ENCODE peak calls at places on chromosomes 4 and X, in four cellular contexts. P, U, H and M are unnamed samples.
A peak's percentile ranks its signal among the peaks of the same experiment; 100 is the strongest.

GRCh38 chrX:134020910-134021309 is 35.5 kb upstream of the GPC3 start:
- DNase-seq in P (no peak), U (no peak), H (peak; percentile 42), M (no peak)

GRCh38 chr4:127772769-127773671 is 9.1 kb upstream of the HSPA4L start:
- DNase-seq in P (no peak), U (no peak), H (no peak), M (no peak)

GRCh38 chrX:38879631-38880220 is 78.5 kb downstream of the MID1IP1 start:
- DNase-seq in P (peak; percentile 66), U (no peak), H (no peak), M (no peak)

GRCh38 chrX:118795528-118795927 is 28.1 kb upstream of the ZCCHC12 start:
- DNase-seq in P (no peak), U (no peak), H (no peak), M (no peak)

GRCh38 chr4:14399919-14400706 is 602.2 kb upstream of the CPEB2 start:
- DNase-seq in P (peak; percentile 2), U (no peak), H (no peak), M (no peak)

GRCh38 chrX:133660356-133660755 is 245.1 kb upstream of the GPC4 start:
- DNase-seq in P (peak; percentile 87), U (peak; percentile 48), H (no peak), M (no peak)

GRCh38 chrX:53284684-53285447 is 3.5 kb upstream of the IQSEC2 start:
- DNase-seq in P (peak; percentile 73), U (peak; percentile 36), H (peak; percentile 75), M (no peak)

GRCh38 chr4:109574931-109575804 is 15.1 kb downstream of the MCUB start:
- DNase-seq in P (no peak), U (no peak), H (no peak), M (no peak)

GRCh38 chrX:136206916-136207315 is 44.3 kb downstream of the MAP7D3 start:
- DNase-seq in P (no peak), U (no peak), H (no peak), M (no peak)

GRCh38 chr4:20809796-20810195 is 109.5 kb downstream of the PACRGL start:
- DNase-seq in P (peak; percentile 85), U (no peak), H (no peak), M (no peak)

GRCh38 chrX:144566592-144566991 is 680.7 kb upstream of the SPANXN1 start:
- DNase-seq in P (no peak), U (no peak), H (no peak), M (no peak)

GRCh38 chrX:95762716-95763115 is 921.9 kb upstream of the DIAPH2 start:
- DNase-seq in P (peak; percentile 1), U (no peak), H (peak; percentile 63), M (no peak)

GRCh38 chr4:40846556-40846955 is 96.8 kb downstream of the NSUN7 start:
- DNase-seq in P (no peak), U (no peak), H (no peak), M (no peak)

GRCh38 chrX:23854945-23855344 is 52.8 kb downstream of the APOO start:
- DNase-seq in P (no peak), U (no peak), H (no peak), M (no peak)

DNA sequence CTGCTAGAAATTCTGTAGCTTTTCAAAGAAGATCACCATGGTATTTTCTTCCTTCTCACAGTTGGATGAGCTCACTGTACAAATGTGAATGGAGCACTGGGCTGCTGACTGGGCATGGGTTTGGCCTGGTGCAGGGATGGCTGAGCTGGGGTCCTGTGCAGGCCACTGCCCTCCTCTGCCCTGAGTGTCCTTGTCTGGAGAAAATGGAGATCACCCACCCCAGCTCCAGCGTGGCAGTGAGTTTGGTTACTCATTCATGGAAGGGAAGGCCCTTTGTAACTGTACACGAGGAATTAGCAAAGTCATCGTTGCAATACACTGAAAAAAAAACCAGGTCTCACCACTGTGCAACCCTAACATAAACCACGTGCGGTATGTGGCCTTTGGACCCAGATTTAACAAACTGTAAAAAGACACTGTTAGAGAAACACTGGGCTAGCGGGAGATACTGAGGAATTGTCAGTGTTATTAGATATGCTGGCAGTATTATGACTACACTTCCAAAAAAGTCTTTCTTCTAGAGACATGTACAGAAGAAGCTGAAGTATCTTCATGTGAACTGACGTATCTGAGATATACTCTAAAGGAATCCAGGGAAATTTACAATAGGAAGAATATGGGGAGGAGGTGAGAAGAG is 16.1 kb upstream of the TBC1D14 start:
- DNase-seq in P (no peak), U (peak; percentile 86), H (no peak), M (no peak)
- H3K9ac ChIP-seq in P (no peak overlapping the region), U (peak overlapping the region; percentile 61), H (no peak overlapping the region), M (no peak overlapping the region)

GRCh38 chrX:66728818-66729271 is 90.0 kb upstream of the EDA2R start:
- DNase-seq in P (peak; percentile 39), U (peak; percentile 59), H (peak; percentile 71), M (no peak)
- H3K9ac ChIP-seq in P (no peak overlapping the region), U (peak overlapping the region; percentile 15), H (no peak overlapping the region), M (no peak overlapping the region)

DNA sequence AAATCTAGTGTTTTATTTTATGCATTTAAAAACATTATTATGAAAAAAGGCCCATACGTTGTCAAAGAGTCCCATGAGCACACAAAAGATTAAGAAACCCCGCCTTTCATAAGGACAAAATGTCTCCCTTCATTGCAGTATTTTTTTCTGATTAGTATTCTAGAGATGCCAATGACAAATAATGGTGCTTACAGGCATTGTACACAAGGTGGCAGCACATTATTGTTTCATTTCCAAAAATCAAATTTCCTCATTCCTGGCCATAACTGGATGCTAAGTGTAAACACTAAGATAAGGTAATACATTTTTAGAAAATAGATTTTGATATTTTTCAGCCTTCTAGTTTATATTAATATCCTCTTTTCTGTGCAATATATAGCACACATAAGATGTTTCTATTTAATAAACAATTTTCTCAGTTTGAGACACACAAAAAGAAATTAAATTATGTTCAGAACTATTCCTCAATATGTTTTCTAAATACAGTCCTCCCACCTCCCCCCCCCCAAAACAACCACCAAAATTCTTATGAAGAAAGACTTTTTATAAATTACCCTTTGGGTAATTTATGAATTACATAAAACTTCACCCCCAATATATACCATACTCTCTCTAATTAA is 47.7 kb downstream of the TIGD2 start:
- DNase-seq in P (peak; percentile 65), U (peak; percentile 43), H (peak; percentile 68), M (peak; percentile 32)
- H3K9ac ChIP-seq in P (no peak overlapping the region), U (no peak overlapping the region), H (no peak overlapping the region), M (peak overlapping the region; percentile 46)

DNA sequence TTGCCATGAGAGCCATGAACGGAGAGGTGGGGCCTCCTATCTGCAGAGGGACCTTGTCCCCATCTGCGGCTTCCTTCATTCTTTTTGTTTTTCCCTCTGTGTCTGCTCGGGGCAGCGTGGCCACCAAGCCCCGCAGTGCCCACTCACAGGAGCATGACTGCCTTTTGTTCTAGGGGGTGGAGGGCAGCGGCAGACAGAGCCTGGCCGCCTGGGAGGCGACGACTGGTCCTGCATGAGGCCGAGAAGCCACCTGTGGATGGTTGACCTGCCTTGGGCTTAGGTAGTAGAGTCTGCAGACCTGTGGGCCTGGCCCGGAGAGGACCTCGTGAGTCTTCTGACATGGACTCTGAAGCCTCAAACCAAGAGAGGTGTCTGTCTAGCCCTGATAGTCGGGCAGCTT is 1.4 kb downstream of the RBM3 start:
- DNase-seq in P (no peak), U (no peak), H (no peak), M (no peak)
- H3K9ac ChIP-seq in P (peak overlapping the region; percentile 100), U (peak overlapping the region; percentile 99), H (peak overlapping the region; percentile 90), M (peak overlapping the region; percentile 99)

GRCh38 chr4:86156526-86156925 is 203.3 kb downstream of the MAPK10 start:
- DNase-seq in P (no peak), U (no peak), H (no peak), M (no peak)

GRCh38 chr4:86155766-86156165 is 204.1 kb downstream of the MAPK10 start:
- DNase-seq in P (peak; percentile 41), U (no peak), H (no peak), M (no peak)

GRCh38 chr4:86160423-86160822 is 199.4 kb downstream of the MAPK10 start:
- DNase-seq in P (no peak), U (no peak), H (no peak), M (no peak)

GRCh38 chr4:86159216-86159615 is 200.6 kb downstream of the MAPK10 start:
- DNase-seq in P (no peak), U (no peak), H (no peak), M (no peak)
- H3K9ac ChIP-seq in P (no peak overlapping the region), U (no peak overlapping the region), H (no peak overlapping the region), M (no peak overlapping the region)

GRCh38 chr4:121824950-121825349 is 1.3 kb upstream of the CCNA2 start:
- DNase-seq in P (no peak), U (no peak), H (peak; percentile 55), M (no peak)
- H3K9ac ChIP-seq in P (no peak overlapping the region), U (no peak overlapping the region), H (no peak overlapping the region), M (no peak overlapping the region)

GRCh38 chr4:76253511-76253910 is 2.0 kb downstream of the FAM47E start:
- DNase-seq in P (no peak), U (no peak), H (no peak), M (no peak)

GRCh38 chr4:76252271-76252653 is 741 bp downstream of the FAM47E start:
- DNase-seq in P (no peak), U (no peak), H (no peak), M (no peak)

GRCh38 chr4:76250962-76251361 is 559 bp upstream of the FAM47E start:
- DNase-seq in P (no peak), U (no peak), H (no peak), M (no peak)

GRCh38 chr4:76256032-76256431 is 4.5 kb downstream of the FAM47E start:
- DNase-seq in P (no peak), U (no peak), H (no peak), M (no peak)

GRCh38 chr4:76251448-76252270 is at the start of gene FAM47E:
- DNase-seq in P (peak; percentile 61), U (peak; percentile 6), H (no peak), M (no peak)
- H3K9ac ChIP-seq in P (peak within 1 kb of the TSS; percentile 32), U (no peak within 1 kb of the TSS), H (no peak within 1 kb of the TSS), M (no peak within 1 kb of the TSS)